ENCODE peak calls at places on chromosomes 5 and 9, in four cellular contexts. Q, F, V and S are unnamed samples. For H3K9me3, the result is how much of the 10 kb centered on the place peaks cover.

GRCh38 chr9:135698767-135699166 is 514 bp downstream of the SOHLH1 start:
- DNase-seq in Q (no peak), F (no peak), V (no peak), S (no peak)

GRCh38 chr5:100517301-100517974 is 17.7 kb upstream of the FAM174A start:
- DNase-seq in Q (no peak), F (no peak), V (no peak), S (no peak)

GRCh38 chr5:172065431-172066065 is 59.1 kb upstream of the FBXW11 start:
- DNase-seq in Q (no peak), F (no peak), V (no peak), S (no peak)

GRCh38 chr5:151123897-151124751 is 33.5 kb downstream of the ANXA6 start:
- DNase-seq in Q (no peak), F (no peak), V (no peak), S (no peak)

GRCh38 chr9:107810493-107810931 is 320.9 kb upstream of the KLF4 start:
- DNase-seq in Q (no peak), F (no peak), V (no peak), S (no peak)

GRCh38 chr9:116336133-116336862 is 182.7 kb downstream of the PAPPA start:
- DNase-seq in Q (peak), F (no peak), V (no peak), S (no peak)

GRCh38 chr5:66814146-66814991 is 218.2 kb downstream of the MAST4 start:
- DNase-seq in Q (peak), F (peak), V (peak), S (peak)

GRCh38 chr9:135179976-135180375 is 92.5 kb downstream of the OLFM1 start:
- DNase-seq in Q (no peak), F (no peak), V (no peak), S (no peak)

GRCh38 chr9:127796225-127796813 is 6.4 kb upstream of the FPGS start:
- DNase-seq in Q (peak), F (no peak), V (no peak), S (no peak)

GRCh38 chr5:152607393-152608165 is 202.5 kb upstream of the NMUR2 start:
- DNase-seq in Q (no peak), F (no peak), V (no peak), S (no peak)

GRCh38 chr9:88574993-88575392 is 40.0 kb downstream of the NXNL2 start:
- DNase-seq in Q (no peak), F (no peak), V (no peak), S (no peak)

GRCh38 chr5:80990971-80991370 is 30.8 kb downstream of the RASGRF2 start:
- DNase-seq in Q (peak), F (no peak), V (no peak), S (no peak)

GRCh38 chr5:54227109-54227508 is 83.3 kb downstream of the ARL15 start:
- DNase-seq in Q (no peak), F (no peak), V (no peak), S (no peak)

GRCh38 chr5:176774216-176775171 is 35.9 kb upstream of the UNC5A start:
- DNase-seq in Q (no peak), F (no peak), V (peak), S (no peak)

GRCh38 chr5:77876862-77877502 is 100.8 kb upstream of the TBCA start:
- DNase-seq in Q (no peak), F (no peak), V (no peak), S (no peak)

GRCh38 chr9:34628656-34629491 is at the start of gene ARID3C:
- DNase-seq in Q (no peak), F (no peak), V (peak), S (no peak)

GRCh38 chr9:134525070-134525815 is 116.4 kb upstream of the COL5A1 start:
- DNase-seq in Q (no peak), F (no peak), V (no peak), S (no peak)

GRCh38 chr5:115419794-115420585 is 123.5 kb upstream of the CCDC112 start:
- DNase-seq in Q (no peak), F (peak), V (no peak), S (no peak)

GRCh38 chr5:33240552-33240951 is 200.2 kb upstream of the TARS1 start:
- DNase-seq in Q (no peak), F (no peak), V (no peak), S (no peak)

GRCh38 chr9:1173211-1173610 is 123.1 kb downstream of the DMRT2 start:
- DNase-seq in Q (peak), F (no peak), V (no peak), S (no peak)

GRCh38 chr5:177154003-177154643 is 20.6 kb downstream of the NSD1 start:
- DNase-seq in Q (no peak), F (no peak), V (no peak), S (no peak)

GRCh38 chr9:132190966-132191365 is 29.1 kb downstream of the NTNG2 start:
- DNase-seq in Q (no peak), F (no peak), V (no peak), S (no peak)

GRCh38 chr9:17018001-17018491 is 116.8 kb upstream of the CNTLN start:
- DNase-seq in Q (no peak), F (no peak), V (no peak), S (no peak)

GRCh38 chr5:53785924-53786323 is 225.5 kb downstream of the NDUFS4 start:
- DNase-seq in Q (no peak), F (no peak), V (no peak), S (no peak)

GRCh38 chr9:93308676-93309075 is 124.7 kb downstream of the WNK2 start:
- DNase-seq in Q (no peak), F (no peak), V (no peak), S (no peak)

GRCh38 chr5:78667461-78668103 is 19.0 kb upstream of the LHFPL2 start:
- DNase-seq in Q (no peak), F (no peak), V (peak), S (no peak)

GRCh38 chr5:62477801-62478200 is 65.2 kb downstream of the IPO11 start:
- DNase-seq in Q (no peak), F (no peak), V (no peak), S (no peak)

GRCh38 chr5:115686692-115687054 is 60.8 kb upstream of the TMED7 start:
- DNase-seq in Q (no peak), F (no peak), V (no peak), S (no peak)

GRCh38 chr5:76351176-76351575 is 51.9 kb upstream of the IQGAP2 start:
- DNase-seq in Q (no peak), F (no peak), V (no peak), S (no peak)
- H3K4me3 ChIP-seq in Q (no peak), F (no peak), V (no peak), S (no peak)

DNA sequence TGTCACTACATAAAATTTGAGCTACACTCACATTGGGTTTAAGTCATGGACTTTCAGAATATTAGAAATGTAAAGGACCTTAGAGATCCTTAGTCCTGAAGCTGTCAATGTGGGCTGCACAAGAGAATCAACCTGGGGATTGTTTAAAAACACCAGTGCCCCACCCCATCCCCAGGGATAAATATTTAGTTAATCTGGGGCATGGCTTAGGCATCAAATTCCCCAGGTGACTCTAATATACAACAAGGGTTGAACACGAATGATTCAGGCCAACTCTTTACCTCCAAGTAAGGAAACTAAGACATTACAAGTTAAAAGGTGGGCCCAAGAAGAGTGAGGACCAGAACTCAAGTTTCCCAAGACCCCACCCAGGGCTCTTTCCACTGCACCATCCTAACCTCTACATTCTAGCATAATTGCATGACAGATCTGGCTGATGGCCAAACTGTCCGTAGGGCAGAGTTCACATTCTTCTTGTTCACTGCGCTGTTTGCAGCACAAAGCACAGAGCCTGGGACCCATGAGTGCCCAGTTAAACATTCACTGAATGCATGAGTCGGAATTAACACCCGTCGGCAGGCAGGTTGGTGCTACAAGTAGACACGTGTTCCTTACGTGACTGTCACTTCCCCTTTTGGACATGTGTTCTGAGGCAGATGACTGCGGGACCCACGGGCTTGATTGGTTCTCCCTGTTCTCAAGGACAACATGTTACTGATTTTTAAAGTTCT is 25.2 kb downstream of the CYFIP2 start:
- DNase-seq in Q (peak), F (no peak), V (no peak), S (no peak)
- TF ChIP-seq TCF7L2 in Q (no peak), F (no peak), V (no peak), S (no peak)

GRCh38 chr5:141363952-141364660 is at the start of gene PCDHGA5:
- DNase-seq in Q (no peak), F (no peak), V (no peak), S (no peak)

GRCh38 chr5:141362719-141363118 is 1.2 kb upstream of the PCDHGA5 start:
- DNase-seq in Q (no peak), F (no peak), V (no peak), S (no peak)

GRCh38 chr5:141356950-141357349 is 2.1 kb downstream of the PCDHGA4 start:
- DNase-seq in Q (no peak), F (no peak), V (no peak), S (no peak)

GRCh38 chr5:141359790-141360426 is at the start of gene PCDHGB2:
- DNase-seq in Q (peak), F (peak), V (peak), S (peak)

GRCh38 chr5:141360685-141361084 is 891 bp downstream of the PCDHGB2 start:
- DNase-seq in Q (no peak), F (no peak), V (no peak), S (no peak)
- H3K9me3 ChIP-seq in Q (half or more), F (under half), V (under half), S (under half)

DNA sequence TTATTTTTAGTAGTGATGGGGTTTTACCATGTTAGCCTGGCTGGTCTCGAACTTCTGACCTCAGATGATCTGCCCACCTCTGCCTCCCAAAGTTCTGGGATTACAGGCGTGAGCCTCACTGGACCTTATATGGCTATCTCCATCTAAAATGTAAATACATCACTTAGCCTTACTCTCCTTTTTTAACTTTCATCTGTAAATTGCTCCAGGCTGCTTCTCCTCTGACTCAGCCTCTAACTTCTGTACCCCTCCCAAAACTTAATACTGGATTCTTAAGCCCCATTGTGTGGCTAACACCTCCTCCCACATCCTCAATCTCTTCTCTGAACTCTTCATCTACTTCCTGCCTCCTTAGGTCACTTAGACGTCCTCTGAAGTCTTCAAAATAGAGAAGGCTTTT is 4.0 kb downstream of the SNX30 start:
- DNase-seq in Q (no peak), F (peak), V (no peak), S (no peak)
- H3K4me3 ChIP-seq in Q (no peak), F (no peak), V (no peak), S (no peak)

DNA sequence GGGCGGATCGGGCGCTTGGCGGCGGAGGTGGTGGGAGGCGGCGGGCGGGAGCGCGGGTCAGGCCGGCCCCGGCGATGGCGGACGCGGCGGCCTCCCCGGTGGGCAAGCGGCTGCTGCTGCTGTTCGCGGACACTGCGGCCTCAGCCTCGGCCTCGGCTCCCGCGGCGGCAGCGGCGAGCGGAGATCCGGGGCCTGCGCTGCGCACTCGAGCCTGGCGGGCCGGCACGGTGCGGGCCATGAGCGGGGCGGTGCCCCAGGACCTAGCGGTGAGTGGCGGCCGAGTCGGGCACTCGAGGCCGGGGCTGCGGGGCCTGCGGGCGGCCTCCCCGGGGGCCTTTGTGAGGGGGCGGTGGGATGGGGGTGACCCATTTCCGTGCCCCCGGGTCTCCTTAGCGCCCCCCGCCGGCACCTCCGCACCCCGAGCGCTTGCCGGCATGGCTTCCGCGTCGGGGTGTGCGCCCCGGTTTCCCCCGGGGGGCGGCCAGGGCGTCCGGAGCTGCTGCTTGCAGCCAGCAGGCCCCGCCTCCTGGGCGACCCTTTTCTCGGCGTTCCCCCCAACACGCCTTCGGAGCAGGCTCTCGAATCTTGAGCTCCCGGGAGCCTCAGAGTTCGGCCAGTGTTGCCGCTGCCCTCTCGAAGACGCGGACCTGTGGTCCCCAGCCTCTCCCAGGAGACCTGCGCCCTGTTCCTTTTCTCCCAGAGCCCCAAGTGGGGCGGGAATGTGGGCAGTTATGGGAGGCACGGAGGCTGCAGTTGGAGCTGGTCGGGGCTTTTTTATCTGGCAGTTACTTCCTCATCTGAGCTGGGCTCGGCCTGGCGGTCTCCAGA is 451 bp downstream of the KDM3B start:
- DNase-seq in Q (peak), F (no peak), V (peak), S (no peak)
- TF ChIP-seq TCF7L2 in Q (no peak), F (peak), V (no peak), S (no peak)

GRCh38 chr5:9865574-9865973 is 235.4 kb upstream of the TAS2R1 start:
- DNase-seq in Q (no peak), F (no peak), V (no peak), S (no peak)
- H3K9me3 ChIP-seq in Q (under half), F (under half), V (under half), S (under half)

DNA sequence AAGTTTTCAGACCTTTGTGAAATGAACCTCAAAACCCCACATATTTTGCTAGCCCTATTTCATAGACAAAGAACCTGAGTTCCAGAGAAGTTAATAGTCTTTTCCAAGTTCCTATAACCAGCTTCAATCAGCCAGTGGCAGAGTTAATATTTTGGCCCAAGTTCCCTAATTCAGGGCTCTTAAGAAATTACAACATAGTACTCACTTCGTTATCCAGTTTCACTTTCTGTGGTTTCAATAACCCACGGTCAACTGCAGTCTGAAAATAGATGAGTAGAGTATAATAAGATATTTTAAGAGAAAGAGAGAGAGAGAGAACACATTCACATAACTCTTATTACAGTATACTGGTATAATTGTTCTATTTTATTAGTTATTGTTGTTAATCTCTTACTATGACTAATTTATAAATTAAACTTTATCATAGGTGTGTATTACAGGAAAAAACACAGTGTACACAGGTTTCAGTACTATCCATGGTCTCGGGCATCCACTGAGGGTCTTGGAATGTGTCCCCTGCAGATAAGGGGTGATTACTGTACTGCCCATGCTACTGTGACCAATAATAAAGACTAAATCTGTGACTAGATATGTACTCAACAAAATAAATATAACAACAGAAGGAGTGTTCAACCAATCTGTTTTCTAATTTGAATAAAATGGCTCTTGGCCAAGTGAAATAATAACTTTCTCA is 9.3 kb upstream of the MYOT start:
- DNase-seq in Q (no peak), F (no peak), V (no peak), S (no peak)
- H3K4me3 ChIP-seq in Q (no peak), F (no peak), V (no peak), S (no peak)